ENCODE peak calls at places on chromosomes 3 and 15, in four cellular contexts. D, V, L and Q are unnamed samples.

GRCh38 chr15:66251790-66252355 is 1.7 kb downstream of the MEGF11 start:
- DNase-seq in V (no peak), L (no peak), D (no peak), Q (no peak)

GRCh38 chr3:46952813-46953212 is 23.7 kb downstream of the CCDC12 start:
- DNase-seq in V (no peak), D (no peak), L (no peak), Q (no peak)

GRCh38 chr3:18415836-18416235 is 9.3 kb downstream of the SATB1 start:
- DNase-seq in D (no peak), L (no peak), V (no peak), Q (no peak)

GRCh38 chr3:127008236-127008635 is 25.3 kb downstream of the PLXNA1 start:
- DNase-seq in L (no peak), V (no peak), D (no peak), Q (no peak)

GRCh38 chr3:101131767-101132166 is 138.5 kb upstream of the ABI3BP start:
- DNase-seq in D (no peak), L (no peak), V (no peak), Q (no peak)

GRCh38 chr3:178443634-178444033 is 92.6 kb upstream of the KCNMB2 start:
- DNase-seq in L (no peak), D (no peak), V (no peak), Q (no peak)

GRCh38 chr3:186094696-186095095 is 14.2 kb downstream of the ETV5 start:
- DNase-seq in D (no peak), V (no peak), L (no peak), Q (no peak)

GRCh38 chr15:48577495-48577894 is 68.0 kb downstream of the FBN1 start:
- DNase-seq in L (no peak), D (no peak), V (no peak), Q (no peak)

GRCh38 chr15:56608993-56609392 is 124.3 kb downstream of the ZNF280D start:
- DNase-seq in V (no peak), L (no peak), D (no peak), Q (no peak)

GRCh38 chr3:146131616-146132410 is 29.2 kb downstream of the PLOD2 start:
- DNase-seq in L (no peak), V (no peak), D (no peak), Q (no peak)

GRCh38 chr3:110528305-110529121 is 543.1 kb upstream of the NECTIN3 start:
- DNase-seq in D (no peak), V (no peak), L (no peak), Q (no peak)

GRCh38 chr3:58198804-58199203 is 12.0 kb downstream of the DNASE1L3 start:
- DNase-seq in D (no peak), V (no peak), L (no peak), Q (no peak)

GRCh38 chr15:84731774-84732173 is 15.8 kb upstream of the SEC11A start:
- DNase-seq in V (no peak), D (no peak), L (no peak), Q (no peak)

GRCh38 chr3:100260081-100260684 is 609 bp upstream of the TBC1D23 start:
- DNase-seq in D (no peak), L (no peak), V (no peak), Q (no peak)

GRCh38 chr3:155308831-155309230 is 15.3 kb upstream of the STRIT1 start:
- DNase-seq in D (no peak), L (no peak), V (no peak), Q (no peak)